ENCODE peak calls at places on chromosomes 12 and 14, in eight cellular contexts. N, R, Q, X, S, E, P and Z are unnamed samples.

GRCh38 chr12:69059465-69060457 is 126.8 kb upstream of the CPM start:
- DNase-seq in N (no peak), R (no peak), Q (peak; percentile 86), X (no peak), S (no peak), E (no peak), P (no peak), Z (no peak)

GRCh38 chr14:65432361-65432948 is 19.9 kb downstream of the FUT8 start:
- DNase-seq in N (no peak), R (no peak), Q (no peak), X (no peak), S (no peak), E (no peak), P (no peak), Z (no peak)

GRCh38 chr12:63124778-63125177 is 26.2 kb downstream of the AVPR1A start:
- DNase-seq in N (no peak), R (no peak), Q (no peak), X (no peak), S (no peak), E (no peak), P (no peak), Z (no peak)

GRCh38 chr12:100656806-100657205 is 83.3 kb downstream of the GAS2L3 start:
- DNase-seq in N (no peak), R (no peak), Q (no peak), X (no peak), S (no peak), E (no peak), P (no peak), Z (no peak)

GRCh38 chr14:31927348-31927826 is 149.7 kb upstream of the ARHGAP5 start:
- DNase-seq in N (no peak), R (no peak), Q (no peak), X (no peak), S (no peak), E (no peak), P (no peak), Z (no peak)

GRCh38 chr12:54390176-54390667 is 5.7 kb upstream of the ZNF385A start:
- DNase-seq in N (peak; percentile 73), R (no peak), Q (no peak), X (no peak), S (no peak), E (no peak), P (no peak), Z (no peak)

GRCh38 chr12:31260840-31261239 is 65.1 kb downstream of the SINHCAF start:
- DNase-seq in N (no peak), R (no peak), Q (no peak), X (no peak), S (peak; percentile 80), E (no peak), P (no peak), Z (no peak)

GRCh38 chr12:12646483-12647072 is 34.9 kb downstream of the CREBL2 start:
- DNase-seq in N (no peak), R (no peak), Q (no peak), X (no peak), S (no peak), E (no peak), P (no peak), Z (no peak)

GRCh38 chr12:100703337-100703736 is 91.2 kb upstream of the ANO4 start:
- DNase-seq in N (no peak), R (no peak), Q (no peak), X (no peak), S (no peak), E (no peak), P (no peak), Z (no peak)

GRCh38 chr12:47730341-47730744 is 5.1 kb upstream of the ENDOU start:
- DNase-seq in N (no peak), R (no peak), Q (no peak), X (no peak), S (peak; percentile 78), E (no peak), P (no peak), Z (no peak)

GRCh38 chr14:93891756-93892504 is 35.2 kb upstream of the FAM181A start:
- DNase-seq in N (no peak), R (no peak), Q (no peak), X (no peak), S (no peak), E (no peak), P (no peak), Z (no peak)

GRCh38 chr14:98120831-98121464 is 1151.0 kb downstream of the BCL11B start:
- DNase-seq in N (no peak), R (no peak), Q (no peak), X (no peak), S (no peak), E (peak; percentile 50), P (no peak), Z (no peak)

GRCh38 chr14:58898655-58899316 is 261.0 kb downstream of the DACT1 start:
- DNase-seq in N (no peak), R (no peak), Q (no peak), X (no peak), S (no peak), E (no peak), P (no peak), Z (no peak)

GRCh38 chr14:56092761-56093160 is 25.4 kb upstream of the PELI2 start:
- DNase-seq in N (no peak), R (no peak), Q (no peak), X (no peak), S (no peak), E (no peak), P (no peak), Z (no peak)

GRCh38 chr12:28941248-28941647 is 207.8 kb upstream of the FAR2 start:
- DNase-seq in N (no peak), R (no peak), Q (no peak), X (no peak), S (no peak), E (no peak), P (no peak), Z (no peak)

GRCh38 chr14:73713206-73713803 is 879 bp downstream of the PNMA1 start:
- DNase-seq in N (no peak), R (no peak), Q (no peak), X (no peak), S (no peak), E (no peak), P (no peak), Z (no peak)

GRCh38 chr14:73715707-73716106 is 1.5 kb upstream of the PNMA1 start:
- DNase-seq in N (no peak), R (no peak), Q (no peak), X (no peak), S (no peak), E (no peak), P (no peak), Z (no peak)

GRCh38 chr14:73713804-73714655 is at the start of gene PNMA1:
- DNase-seq in N (peak; percentile 87), R (no peak), Q (no peak), X (peak; percentile 91), S (peak; percentile 91), E (no peak), P (peak; percentile 95), Z (peak; percentile 93)

GRCh38 chr14:73712540-73713141 is 1.5 kb downstream of the PNMA1 start:
- DNase-seq in N (peak; percentile 35), R (no peak), Q (no peak), X (no peak), S (no peak), E (no peak), P (no peak), Z (no peak)

DNA sequence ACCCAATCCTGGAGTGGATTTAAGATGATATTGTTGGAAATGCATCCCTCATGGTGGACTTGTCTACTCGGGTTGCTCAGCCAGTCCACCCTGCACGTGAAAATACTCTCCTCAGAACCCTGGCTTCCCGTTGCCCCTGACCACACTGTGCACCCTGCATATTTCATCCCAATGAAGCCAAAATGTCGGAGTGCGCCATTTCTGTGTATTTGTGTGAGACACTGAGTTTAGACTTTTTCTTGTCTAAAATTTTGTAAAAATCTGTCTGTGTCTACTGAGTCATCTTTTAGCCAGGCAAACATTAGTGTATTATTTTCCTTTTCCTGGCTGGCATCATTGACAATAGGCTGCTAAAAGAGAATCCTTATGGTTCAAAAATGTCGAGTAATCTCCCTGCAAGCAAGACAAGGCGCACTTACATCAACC is 485 bp upstream of the PNMA1 start:
- DNase-seq in N (no peak), R (no peak), Q (no peak), X (no peak), S (no peak), E (no peak), P (no peak), Z (no peak)
- TF ChIP-seq POLR2A in N (no peak), R (no peak), Q (no peak), X (no peak), S (no peak), E (no peak), P (no peak), Z (peak; percentile 8)

GRCh38 chr12:56358836-56359532 is 923 bp downstream of the STAT2 start:
- DNase-seq in N (no peak), R (no peak), Q (no peak), X (peak; percentile 24), S (no peak), E (no peak), P (peak; percentile 66), Z (no peak)
- TF ChIP-seq POLR2A in N (no peak), R (no peak), Q (no peak), X (peak; percentile 28), S (no peak), E (no peak), P (no peak), Z (no peak)

GRCh38 chr14:103941462-103941861 is 867 bp downstream of the RD3L start:
- DNase-seq in N (no peak), R (no peak), Q (no peak), X (no peak), S (no peak), E (no peak), P (no peak), Z (no peak)

GRCh38 chr14:103948442-103948841 is 6.1 kb upstream of the RD3L start:
- DNase-seq in N (no peak), R (no peak), Q (no peak), X (no peak), S (no peak), E (no peak), P (no peak), Z (no peak)

GRCh38 chr14:103941973-103942736 is at the start of gene RD3L:
- DNase-seq in N (no peak), R (no peak), Q (no peak), X (no peak), S (no peak), E (no peak), P (no peak), Z (no peak)

GRCh38 chr14:103946975-103947374 is 4.6 kb upstream of the RD3L start:
- DNase-seq in N (no peak), R (no peak), Q (no peak), X (no peak), S (no peak), E (no peak), P (no peak), Z (no peak)

DNA sequence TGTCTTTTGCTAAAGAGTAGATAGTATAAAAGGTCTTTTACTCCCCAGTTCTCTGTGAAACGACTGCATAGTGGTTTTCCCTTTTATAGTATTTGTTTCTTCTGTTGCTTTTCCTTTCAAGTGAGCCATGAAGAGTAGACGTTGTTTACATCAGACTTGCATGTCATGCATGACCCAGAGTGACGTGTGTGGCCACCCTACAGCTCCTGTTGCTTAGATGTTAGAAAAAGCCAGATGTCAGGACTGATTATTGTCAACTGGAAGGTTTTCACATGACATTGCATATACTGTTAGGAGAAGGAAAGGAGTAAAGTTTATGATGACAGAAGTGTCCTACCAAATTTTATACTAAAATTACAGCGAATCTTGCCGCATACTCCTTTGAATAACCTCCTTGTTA is 1.3 kb upstream of the RD3L start:
- DNase-seq in N (peak; percentile 7), R (no peak), Q (no peak), X (no peak), S (no peak), E (no peak), P (no peak), Z (no peak)
- TF ChIP-seq POLR2A in N (no peak), R (no peak), Q (no peak), X (no peak), S (no peak), E (no peak), P (no peak), Z (no peak)

GRCh38 chr12:121132601-121133481 is at the start of gene P2RX7:
- DNase-seq in N (no peak), R (no peak), Q (peak; percentile 56), X (peak; percentile 82), S (peak; percentile 87), E (peak; percentile 93), P (peak; percentile 91), Z (peak; percentile 48)
- TF ChIP-seq POLR2A in N (no peak), R (no peak), Q (no peak), X (no peak), S (peak; percentile 38), E (no peak), P (no peak), Z (no peak)